ENCODE peak calls at places on chromosomes 7 and 10, in eight cellular contexts. W is hepatocyte, Q is neuronal stem cell, B is stomach, X is ascending aorta, S is heart right ventricle, Z is uterus, O is iPS DF 6.9. L is an unnamed sample.

GRCh38 chr7:51633596-51633995 is 317.0 kb upstream of the COBL start:
- DNase-seq in Q (no peak), W (no peak), B (no peak), O (no peak), S (no peak), Z (no peak), X (no peak), L (no peak)

GRCh38 chr10:35735412-35735811 is 93.3 kb upstream of the FZD8 start:
- DNase-seq in O (no peak), W (no peak), S (no peak), Q (no peak), Z (no peak), B (no peak), X (no peak), L (no peak)

GRCh38 chr10:118033905-118034304 is 12.8 kb downstream of the RAB11FIP2 start:
- DNase-seq in W (peak; percentile 26), X (no peak), Z (no peak), B (no peak), S (no peak), O (no peak), Q (no peak), L (no peak)

GRCh38 chr7:137925091-137925490 is 76.8 kb downstream of the CREB3L2 start:
- DNase-seq in B (no peak), Z (no peak), O (no peak), W (no peak), X (no peak), Q (no peak), S (no peak), L (no peak)

GRCh38 chr10:44233561-44234470 is 151.1 kb downstream of the CXCL12 start:
- DNase-seq in Q (peak; percentile 79), S (peak; percentile 74), W (peak; percentile 90), O (no peak), B (peak; percentile 29), X (no peak), Z (no peak), L (no peak)

GRCh38 chr10:110733256-110733952 is 89.3 kb downstream of the RBM20 start:
- DNase-seq in O (no peak), Q (no peak), X (no peak), Z (no peak), W (no peak), S (no peak), B (no peak), L (no peak)

GRCh38 chr7:71145906-71146901 is 14.3 kb downstream of the GALNT17 start:
- DNase-seq in S (no peak), X (no peak), O (no peak), W (no peak), Z (no peak), B (no peak), Q (no peak), L (no peak)

GRCh38 chr10:126179637-126180036 is 208.6 kb downstream of the ADAM12 start:
- DNase-seq in B (no peak), Q (no peak), Z (no peak), X (no peak), O (no peak), S (no peak), W (no peak), L (no peak)

GRCh38 chr7:151814400-151814914 is 62.5 kb downstream of the PRKAG2 start:
- DNase-seq in O (peak; percentile 7), S (no peak), Z (no peak), X (no peak), B (no peak), W (no peak), Q (peak; percentile 21), L (no peak)

GRCh38 chr7:104979167-104979841 is 34.7 kb upstream of the KMT2E start:
- DNase-seq in W (peak; percentile 60), S (no peak), B (no peak), X (no peak), O (peak; percentile 29), Z (peak; percentile 30), Q (peak; percentile 17), L (no peak)

GRCh38 chr7:149254181-149254858 is 7.7 kb upstream of the ZNF783 start:
- DNase-seq in S (no peak), Z (no peak), Q (no peak), W (no peak), O (no peak), X (no peak), B (no peak), L (no peak)

GRCh38 chr7:22190736-22191135 is 166.2 kb downstream of the RAPGEF5 start:
- DNase-seq in Q (no peak), B (no peak), O (no peak), S (no peak), Z (no peak), X (no peak), W (no peak), L (no peak)

GRCh38 chr7:146478975-146479492 is 362.4 kb downstream of the CNTNAP2 start:
- DNase-seq in S (no peak), O (no peak), Q (no peak), X (no peak), W (no peak), Z (no peak), B (no peak), L (no peak)

GRCh38 chr10:79098596-79099015 is 29.8 kb downstream of the ZMIZ1 start:
- DNase-seq in O (no peak), S (no peak), X (no peak), W (no peak), Q (no peak), B (no peak), Z (no peak), L (no peak)

GRCh38 chr7:154296443-154296842 is 244.2 kb downstream of the DPP6 start:
- DNase-seq in Z (no peak), Q (no peak), O (no peak), W (no peak), S (no peak), B (no peak), X (no peak), L (no peak)

GRCh38 chr10:110273474-110273873 is 31.2 kb downstream of the SMNDC1 start:
- DNase-seq in W (peak; percentile 56), Q (no peak), Z (peak; percentile 81), O (no peak), X (peak; percentile 60), B (peak; percentile 74), S (peak; percentile 42), L (peak; percentile 90)

GRCh38 chr7:525740-526139 is 6.1 kb upstream of the PDGFA start:
- DNase-seq in O (no peak), W (no peak), X (peak; percentile 23), S (peak; percentile 12), Q (no peak), Z (no peak), B (no peak), L (no peak)

GRCh38 chr10:113982745-113983144 is 60.9 kb upstream of the ADRB1 start:
- DNase-seq in X (no peak), Z (no peak), W (peak; percentile 49), O (no peak), B (peak; percentile 86), S (no peak), Q (no peak), L (no peak)

DNA sequence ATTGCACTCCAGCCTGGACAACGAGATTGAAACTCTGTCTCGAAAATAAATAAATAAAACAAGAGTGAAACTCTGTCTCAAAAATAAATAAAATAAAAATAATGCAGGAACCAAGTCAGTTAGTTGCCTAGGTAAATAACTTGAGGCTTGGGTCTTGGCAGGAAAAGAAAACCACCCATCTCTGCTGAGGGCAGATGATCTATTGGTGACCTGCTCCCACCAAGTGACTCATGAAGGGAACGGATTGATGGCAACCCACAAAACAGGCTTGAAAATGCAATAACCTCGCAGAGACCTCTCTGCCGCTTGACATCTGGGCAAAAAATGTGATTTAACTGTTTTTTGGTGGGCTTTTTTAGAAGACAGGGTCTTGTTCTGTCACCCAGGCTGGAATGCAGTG is 86.6 kb downstream of the CALN1 start:
- DNase-seq in Q (no peak), Z (no peak), O (no peak), B (no peak), W (no peak), X (no peak), S (no peak), L (no peak)
- H3K36me3 ChIP-seq in Q (no peaks in the 10 kb centered on the region), Z (no peaks in the 10 kb centered on the region), O (no peaks in the 10 kb centered on the region), B (no peaks in the 10 kb centered on the region), W (no peaks in the 10 kb centered on the region), X (no peaks in the 10 kb centered on the region), S (no peaks in the 10 kb centered on the region), L (no peaks in the 10 kb centered on the region)

GRCh38 chr10:95236068-95236903 is 42.2 kb downstream of the ACSM6 start:
- DNase-seq in X (no peak), W (no peak), B (no peak), O (no peak), Z (no peak), S (no peak), Q (no peak), L (no peak)
- H3K36me3 ChIP-seq in X (peaks cover 84% of the 10 kb centered on the region), W (no peaks in the 10 kb centered on the region), B (peaks cover 92% of the 10 kb centered on the region), O (peaks cover under 1% of the 10 kb centered on the region), Z (no peaks in the 10 kb centered on the region), S (peaks cover 79% of the 10 kb centered on the region), Q (peaks cover 1% of the 10 kb centered on the region), L (peaks cover 85% of the 10 kb centered on the region)

DNA sequence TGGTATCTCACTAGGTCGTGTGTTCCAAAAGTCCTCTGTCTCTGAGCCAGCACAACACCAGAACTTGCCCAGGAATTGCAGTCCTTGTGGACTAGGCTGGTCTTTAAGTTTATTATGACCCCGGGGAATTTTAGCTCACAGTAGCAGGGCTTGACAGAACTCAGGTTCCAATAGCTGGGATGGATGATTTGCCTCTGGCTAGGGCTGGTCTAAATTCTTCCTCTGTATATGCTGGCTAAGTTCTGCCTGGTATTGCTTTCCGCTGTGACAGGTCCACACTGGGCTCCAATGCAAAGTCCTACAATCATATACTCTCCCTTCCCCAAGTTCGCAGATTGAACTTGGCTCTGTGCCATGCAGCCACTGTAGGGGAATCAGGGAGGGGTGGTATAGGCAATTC is 52.5 kb downstream of the FAS start:
- DNase-seq in Q (no peak), S (no peak), X (no peak), W (no peak), Z (no peak), O (no peak), B (no peak), L (no peak)
- H3K36me3 ChIP-seq in Q (no peaks in the 10 kb centered on the region), S (no peaks in the 10 kb centered on the region), X (no peaks in the 10 kb centered on the region), W (no peaks in the 10 kb centered on the region), Z (no peaks in the 10 kb centered on the region), O (no peaks in the 10 kb centered on the region), B (no peaks in the 10 kb centered on the region), L (no peaks in the 10 kb centered on the region)

GRCh38 chr10:61907587-61907986 is 6.1 kb downstream of the ARID5B start:
- DNase-seq in B (no peak), O (no peak), X (no peak), W (no peak), Q (no peak), S (no peak), Z (no peak), L (no peak)
- H3K36me3 ChIP-seq in B (no peaks in the 10 kb centered on the region), O (no peaks in the 10 kb centered on the region), X (no peaks in the 10 kb centered on the region), W (no peaks in the 10 kb centered on the region), Q (no peaks in the 10 kb centered on the region), S (no peaks in the 10 kb centered on the region), Z (no peaks in the 10 kb centered on the region), L (no peaks in the 10 kb centered on the region)

L was measured in right atrium auricular region.